ENCODE peak calls at places on chromosomes 13 and 19, in five cellular contexts. One of them, this sample, is unnamed.

GRCh38 chr19:49690656-49691242 is at the start of gene CPT1C:
- DNase-seq in Peyer's patch: peak
- DNase-seq in ascending aorta: no peak
- DNase-seq in AG04449: no peak
- DNase-seq in mammary epithelial cell: no peak
- DNase-seq in this sample: peak

GRCh38 chr19:49997709-49998108 is 27.5 kb downstream of the VRK3 start:
- DNase-seq in Peyer's patch: no peak
- DNase-seq in ascending aorta: no peak
- DNase-seq in AG04449: no peak
- DNase-seq in mammary epithelial cell: peak
- DNase-seq in this sample: no peak

GRCh38 chr13:105608132-105608531 is 927.3 kb downstream of the EFNB2 start:
- DNase-seq in Peyer's patch: no peak
- DNase-seq in ascending aorta: no peak
- DNase-seq in AG04449: no peak
- DNase-seq in mammary epithelial cell: no peak
- DNase-seq in this sample: no peak

GRCh38 chr13:93003531-93003930 is 223.1 kb upstream of the GPC6 start:
- DNase-seq in Peyer's patch: no peak
- DNase-seq in ascending aorta: no peak
- DNase-seq in AG04449: no peak
- DNase-seq in mammary epithelial cell: no peak
- DNase-seq in this sample: no peak

GRCh38 chr19:12052571-12053169 is at the start of gene ZNF878:
- DNase-seq in Peyer's patch: peak
- DNase-seq in ascending aorta: peak
- DNase-seq in AG04449: no peak
- DNase-seq in mammary epithelial cell: peak
- DNase-seq in this sample: peak

GRCh38 chr19:18057557-18057956 is 29.2 kb downstream of the IL12RB1 start:
- DNase-seq in Peyer's patch: no peak
- DNase-seq in ascending aorta: no peak
- DNase-seq in AG04449: no peak
- DNase-seq in mammary epithelial cell: no peak
- DNase-seq in this sample: no peak

GRCh38 chr13:114113961-114114360 is 18.5 kb downstream of the RASA3 start:
- DNase-seq in Peyer's patch: no peak
- DNase-seq in ascending aorta: no peak
- DNase-seq in AG04449: no peak
- DNase-seq in mammary epithelial cell: no peak
- DNase-seq in this sample: no peak

GRCh38 chr13:54953786-54954185 is 1925.2 kb downstream of the OLFM4 start:
- DNase-seq in Peyer's patch: no peak
- DNase-seq in ascending aorta: no peak
- DNase-seq in AG04449: no peak
- DNase-seq in mammary epithelial cell: no peak
- DNase-seq in this sample: no peak

GRCh38 chr13:32150239-32150638 is 118.7 kb downstream of the FRY start:
- DNase-seq in Peyer's patch: no peak
- DNase-seq in ascending aorta: no peak
- DNase-seq in AG04449: no peak
- DNase-seq in mammary epithelial cell: no peak
- DNase-seq in this sample: no peak

GRCh38 chr19:23399443-23399842 is 4.2 kb upstream of the ZNF91 start:
- DNase-seq in Peyer's patch: no peak
- DNase-seq in ascending aorta: no peak
- DNase-seq in AG04449: no peak
- DNase-seq in mammary epithelial cell: no peak
- DNase-seq in this sample: no peak

GRCh38 chr13:85825454-85825853 is 26.2 kb upstream of the SLITRK6 start:
- DNase-seq in Peyer's patch: no peak
- DNase-seq in ascending aorta: no peak
- DNase-seq in AG04449: no peak
- DNase-seq in mammary epithelial cell: no peak
- DNase-seq in this sample: no peak

GRCh38 chr19:43743059-43743458 is 11.7 kb downstream of the SMG9 start:
- DNase-seq in Peyer's patch: no peak
- DNase-seq in ascending aorta: no peak
- DNase-seq in AG04449: no peak
- DNase-seq in mammary epithelial cell: no peak
- DNase-seq in this sample: no peak

GRCh38 chr13:41588899-41589298 is 131.5 kb downstream of the RGCC start:
- DNase-seq in Peyer's patch: no peak
- DNase-seq in ascending aorta: no peak
- DNase-seq in AG04449: peak
- DNase-seq in mammary epithelial cell: peak
- DNase-seq in this sample: no peak

GRCh38 chr19:13163609-13164364 is 13.6 kb downstream of the IER2 start:
- DNase-seq in Peyer's patch: peak
- DNase-seq in ascending aorta: peak
- DNase-seq in AG04449: no peak
- DNase-seq in mammary epithelial cell: peak
- DNase-seq in this sample: peak

GRCh38 chr13:79642596-79642995 is 161.6 kb downstream of the NDFIP2 start:
- DNase-seq in Peyer's patch: no peak
- DNase-seq in ascending aorta: no peak
- DNase-seq in AG04449: no peak
- DNase-seq in mammary epithelial cell: no peak
- DNase-seq in this sample: no peak

GRCh38 chr19:39070888-39071287 is 13.3 kb upstream of the ACP7 start:
- DNase-seq in Peyer's patch: no peak
- DNase-seq in ascending aorta: no peak
- DNase-seq in AG04449: no peak
- DNase-seq in mammary epithelial cell: no peak
- DNase-seq in this sample: no peak

GRCh38 chr13:63124863-63125262 is 1709.2 kb upstream of the PCDH20 start:
- DNase-seq in Peyer's patch: no peak
- DNase-seq in ascending aorta: no peak
- DNase-seq in AG04449: no peak
- DNase-seq in mammary epithelial cell: no peak
- DNase-seq in this sample: no peak

GRCh38 chr13:40101708-40102359 is 446.4 kb downstream of the COG6 start:
- DNase-seq in Peyer's patch: no peak
- DNase-seq in ascending aorta: no peak
- DNase-seq in AG04449: no peak
- DNase-seq in mammary epithelial cell: peak
- DNase-seq in this sample: no peak

GRCh38 chr13:104114111-104114510 is 1047.9 kb upstream of the SLC10A2 start:
- DNase-seq in Peyer's patch: no peak
- DNase-seq in ascending aorta: no peak
- DNase-seq in AG04449: no peak
- DNase-seq in mammary epithelial cell: no peak
- DNase-seq in this sample: no peak

GRCh38 chr19:45591004-45591637 is 6.5 kb upstream of the OPA3 start:
- DNase-seq in Peyer's patch: peak
- DNase-seq in ascending aorta: no peak
- DNase-seq in AG04449: no peak
- DNase-seq in mammary epithelial cell: peak
- DNase-seq in this sample: peak

GRCh38 chr19:48696353-48697010 is 711 bp downstream of the FUT2 start:
- DNase-seq in Peyer's patch: peak
- DNase-seq in ascending aorta: no peak
- DNase-seq in AG04449: no peak
- DNase-seq in mammary epithelial cell: no peak
- DNase-seq in this sample: no peak

GRCh38 chr13:44198826-44199225 is 174.8 kb upstream of the SERP2 start:
- DNase-seq in Peyer's patch: no peak
- DNase-seq in ascending aorta: no peak
- DNase-seq in AG04449: no peak
- DNase-seq in mammary epithelial cell: peak
- DNase-seq in this sample: no peak

GRCh38 chr19:343451-343931 is 1.1 kb downstream of the MIER2 start:
- DNase-seq in Peyer's patch: no peak
- DNase-seq in ascending aorta: no peak
- DNase-seq in AG04449: no peak
- DNase-seq in mammary epithelial cell: peak
- DNase-seq in this sample: peak

GRCh38 chr19:345320-345879 is 804 bp upstream of the MIER2 start:
- DNase-seq in Peyer's patch: no peak
- DNase-seq in ascending aorta: no peak
- DNase-seq in AG04449: no peak
- DNase-seq in mammary epithelial cell: no peak
- DNase-seq in this sample: peak

GRCh38 chr19:342801-343421 is 1.7 kb downstream of the MIER2 start:
- DNase-seq in Peyer's patch: no peak
- DNase-seq in ascending aorta: peak
- DNase-seq in AG04449: peak
- DNase-seq in mammary epithelial cell: peak
- DNase-seq in this sample: no peak

GRCh38 chr19:343941-344624 is 513 bp downstream of the MIER2 start:
- DNase-seq in Peyer's patch: no peak
- DNase-seq in ascending aorta: no peak
- DNase-seq in AG04449: no peak
- DNase-seq in mammary epithelial cell: no peak
- DNase-seq in this sample: peak

DNA sequence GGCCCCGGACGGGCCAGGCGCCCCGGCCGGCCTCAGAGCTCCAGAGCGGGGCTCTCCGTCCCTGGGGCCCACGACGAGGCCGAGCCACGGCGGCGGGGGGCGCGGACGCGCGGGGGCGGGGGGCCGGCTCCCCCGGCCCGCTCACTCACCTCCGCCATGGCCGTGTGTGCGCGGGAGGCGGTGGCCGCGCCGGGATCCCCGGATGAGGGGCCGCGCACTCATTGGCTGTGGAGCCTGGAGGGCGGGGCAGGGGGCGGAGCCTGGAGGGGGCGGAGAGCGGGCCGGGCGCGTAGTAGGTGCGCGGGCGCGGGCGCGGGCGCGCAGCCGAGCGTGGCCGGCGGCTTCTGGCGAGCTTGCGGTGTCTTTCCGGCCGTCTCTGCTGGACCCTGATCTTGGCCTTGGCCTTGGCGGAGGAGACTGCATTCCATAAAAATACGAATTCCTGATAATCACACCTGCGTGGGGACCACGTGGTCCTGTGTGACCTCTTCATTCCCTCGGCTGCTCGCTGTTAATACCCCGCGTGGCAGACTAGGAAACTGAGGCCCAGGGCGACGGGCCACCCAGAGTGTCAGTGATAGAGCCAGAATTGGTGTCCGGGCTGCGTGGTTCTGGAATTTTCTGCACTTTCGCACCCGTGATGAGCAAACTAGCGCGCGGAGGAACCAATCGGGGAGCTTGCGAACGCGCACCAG is at the start of gene MIER2:
- DNase-seq in Peyer's patch: peak
- DNase-seq in ascending aorta: peak
- DNase-seq in AG04449: no peak
- DNase-seq in mammary epithelial cell: peak
- DNase-seq in this sample: peak
- H3K4me3 ChIP-seq in Peyer's patch: peak
- H3K4me3 ChIP-seq in ascending aorta: peak
- H3K4me3 ChIP-seq in AG04449: peak
- H3K4me3 ChIP-seq in mammary epithelial cell: peak
- H3K4me3 ChIP-seq in this sample: peak

DNA sequence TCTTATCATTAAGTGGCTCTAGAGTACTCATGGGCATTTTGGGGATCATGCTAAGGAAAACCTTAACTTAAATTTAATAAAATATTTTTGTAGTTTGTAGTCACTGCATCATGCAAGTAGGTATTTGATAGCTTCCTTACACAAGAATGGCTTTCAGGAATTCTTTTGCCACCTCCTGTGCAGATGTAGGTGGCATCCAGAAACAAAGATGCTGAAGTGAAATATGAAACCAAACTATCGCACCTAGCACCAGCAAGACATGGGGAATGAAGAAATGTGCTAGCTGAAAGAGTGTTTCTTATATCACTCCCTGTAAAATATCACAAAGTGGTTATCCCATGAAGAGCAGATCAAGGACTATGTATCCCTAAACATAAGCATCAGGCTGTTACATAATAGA is 924.5 kb upstream of the PRR20A start:
- DNase-seq in Peyer's patch: no peak
- DNase-seq in ascending aorta: no peak
- DNase-seq in AG04449: no peak
- DNase-seq in mammary epithelial cell: no peak
- DNase-seq in this sample: no peak
- H3K4me3 ChIP-seq in Peyer's patch: no peak
- H3K4me3 ChIP-seq in ascending aorta: no peak
- H3K4me3 ChIP-seq in AG04449: no peak
- H3K4me3 ChIP-seq in mammary epithelial cell: no peak
- H3K4me3 ChIP-seq in this sample: no peak

DNA sequence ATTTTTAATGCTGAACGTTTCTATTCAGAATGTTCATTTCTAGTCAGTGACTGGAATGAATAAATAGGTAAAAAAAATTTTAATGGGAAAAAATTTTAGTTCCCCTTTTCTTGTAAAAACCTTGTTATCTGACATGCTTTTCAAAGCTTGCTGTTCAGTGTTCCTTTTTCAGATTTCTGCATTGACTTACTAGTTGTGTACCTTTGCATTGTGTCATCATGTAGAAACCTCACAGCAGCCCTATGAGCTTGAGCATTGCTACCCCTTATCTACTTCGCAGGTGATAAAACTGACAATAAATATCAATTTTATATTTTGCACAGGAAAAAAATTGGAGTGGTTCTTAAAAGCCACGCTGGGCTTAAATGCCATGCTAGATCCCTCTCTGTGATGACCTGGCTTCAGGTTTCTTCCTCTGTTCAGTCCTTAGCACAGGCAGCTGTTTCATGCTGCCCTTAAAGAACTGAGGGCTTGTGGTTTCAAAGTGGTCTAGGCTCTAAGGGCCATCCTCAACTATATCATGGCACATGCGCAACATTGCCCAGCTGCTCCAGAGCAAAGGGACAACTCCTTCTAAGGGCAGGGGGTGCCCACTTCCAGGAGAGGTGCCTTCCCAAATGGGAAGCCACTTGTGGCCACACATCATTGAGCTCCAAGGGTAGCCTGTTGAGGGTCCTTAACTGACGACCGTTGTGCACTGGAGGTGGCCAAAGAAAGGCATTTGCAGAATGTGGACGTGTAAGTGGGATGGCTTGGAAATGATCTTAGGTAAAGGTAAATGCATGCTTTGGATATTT is 7.5 kb downstream of the GPR183 start:
- DNase-seq in Peyer's patch: no peak
- DNase-seq in ascending aorta: no peak
- DNase-seq in AG04449: no peak
- DNase-seq in mammary epithelial cell: no peak
- DNase-seq in this sample: no peak
- H3K4me3 ChIP-seq in Peyer's patch: no peak
- H3K4me3 ChIP-seq in ascending aorta: no peak
- H3K4me3 ChIP-seq in AG04449: no peak
- H3K4me3 ChIP-seq in mammary epithelial cell: no peak
- H3K4me3 ChIP-seq in this sample: no peak

DNA sequence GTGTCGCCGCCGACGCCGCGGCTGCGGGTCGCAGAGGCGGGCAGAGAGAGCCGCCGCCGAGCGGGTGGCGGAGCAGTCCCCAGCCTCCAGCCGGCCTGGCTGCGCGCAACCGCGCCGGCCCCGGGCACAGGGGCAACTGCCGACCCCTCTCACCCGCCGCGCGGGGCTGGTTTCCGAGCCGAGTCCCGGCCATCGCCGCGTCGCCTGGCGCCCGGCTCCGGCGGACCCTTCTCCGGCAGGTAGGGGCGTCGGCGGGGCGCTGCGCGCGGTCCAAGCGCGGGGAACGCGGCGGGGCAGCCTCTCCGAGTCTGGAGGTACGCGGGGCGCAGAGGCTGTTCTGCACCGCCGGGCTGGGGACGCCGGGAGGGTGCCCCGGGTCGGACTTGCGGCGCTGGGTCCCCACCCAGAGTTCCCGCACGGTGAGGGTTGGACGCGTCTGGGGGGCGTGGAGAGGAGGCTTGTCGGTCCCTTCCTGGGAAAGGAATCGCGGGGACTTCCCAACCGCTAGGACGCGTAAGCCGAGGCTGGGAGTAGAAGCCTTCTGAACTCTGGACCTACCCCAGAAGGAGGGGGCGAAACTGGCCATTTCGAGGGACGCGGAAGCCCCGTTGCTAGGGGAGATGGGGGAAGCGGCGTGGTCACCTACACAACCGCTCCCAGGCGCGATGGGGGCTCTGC is 133.6 kb upstream of the MYO16 start:
- DNase-seq in Peyer's patch: no peak
- DNase-seq in ascending aorta: no peak
- DNase-seq in AG04449: no peak
- DNase-seq in mammary epithelial cell: no peak
- DNase-seq in this sample: no peak
- H3K4me3 ChIP-seq in Peyer's patch: peak
- H3K4me3 ChIP-seq in ascending aorta: peak
- H3K4me3 ChIP-seq in AG04449: no peak
- H3K4me3 ChIP-seq in mammary epithelial cell: no peak
- H3K4me3 ChIP-seq in this sample: peak

This sample was measured in upper lobe of left lung.